ENCODE peak calls at places on chromosome 12, in nine cellular contexts. V is activated CD4-positive, alpha-beta T cell treated with anti-CD3 and anti-CD28 coated beads, Interleukin-2, amount 10 ng/mL, durations not matched to agents 7 days and 5 days; M is CD4-positive, alpha-beta T cell; L is putamen; N is activated CD4-positive, CD25-positive, alpha-beta regulatory T cell treated with anti-CD3 and anti-CD28 coated beads, Interleukin-2, amount 50 U/mL, for 72 hours; D is endothelial cell of umbilical vein; W is tibial artery; P is KBM-7; G is fibroblast of mammary gland. K is an unnamed sample.

GRCh38 chr12:57765003-57765697 is 1.7 kb downstream of the CYP27B1 start:
- DNase-seq in V (peak; percentile 49), M (peak; percentile 39), L (no peak), N (peak; percentile 67), D (peak; percentile 44), W (no peak), P (peak; percentile 45), G (no peak), K (peak; percentile 43)

GRCh38 chr12:75553398-75553797 is 42.0 kb upstream of the KRR1 start:
- DNase-seq in V (no peak), M (no peak), L (no peak), N (no peak), D (no peak), W (no peak), P (peak; percentile 58), G (no peak), K (no peak)

GRCh38 chr12:82524636-82525035 is 162.1 kb upstream of the TMTC2 start:
- DNase-seq in V (no peak), M (no peak), L (no peak), N (no peak), D (no peak), W (no peak), P (no peak), G (no peak), K (no peak)

GRCh38 chr12:102948941-102949352 is 8.5 kb upstream of the ASCL1 start:
- DNase-seq in V (peak; percentile 40), M (peak; percentile 32), L (no peak), N (peak; percentile 61), D (peak; percentile 49), W (peak; percentile 40), P (peak; percentile 71), G (peak; percentile 40), K (peak; percentile 43)

GRCh38 chr12:52673713-52674415 is 6.3 kb downstream of the KRT1 start:
- DNase-seq in V (no peak), M (no peak), L (no peak), N (no peak), D (no peak), W (no peak), P (no peak), G (no peak), K (no peak)

GRCh38 chr12:915090-915489 is 34.4 kb downstream of the RAD52 start:
- DNase-seq in V (peak; percentile 8), M (no peak), L (no peak), N (no peak), D (peak; percentile 51), W (no peak), P (peak; percentile 67), G (no peak), K (no peak)

GRCh38 chr12:54304187-54304810 is 3.5 kb upstream of the NFE2 start:
- DNase-seq in V (no peak), M (peak; percentile 10), L (no peak), N (no peak), D (no peak), W (peak; percentile 79), P (peak; percentile 99), G (no peak), K (no peak)

GRCh38 chr12:42396473-42397259 is 70.7 kb downstream of the PPHLN1 start:
- DNase-seq in V (no peak), M (no peak), L (no peak), N (no peak), D (peak; percentile 77), W (no peak), P (peak; percentile 11), G (peak; percentile 21), K (no peak)

K was measured in naive thymus-derived CD8-positive, alpha-beta T cell.